ENCODE peak calls at places on chromosomes 1 and 21, in ten cellular contexts. E, L, D, G, T, O, J, P, Z and F are unnamed samples.

GRCh38 chr1:99227498-99227897 is 36.8 kb upstream of the PLPPR4 start:
- DNase-seq in J (no peak), L (no peak), P (no peak), T (no peak), E (no peak), D (no peak), O (no peak), G (no peak), Z (no peak), F (no peak)

GRCh38 chr21:28212056-28212455 is 780.6 kb downstream of the LTN1 start:
- DNase-seq in L (no peak), D (no peak), P (no peak), T (no peak), E (no peak), J (no peak), G (no peak), Z (no peak), O (no peak), F (no peak)

GRCh38 chr1:9626201-9626608 is 25.3 kb upstream of the PIK3CD start:
- DNase-seq in Z (no peak), L (peak), G (no peak), J (no peak), T (no peak), E (no peak), D (no peak), O (no peak), P (no peak), F (no peak)

GRCh38 chr1:199089393-199090122 is 450.7 kb downstream of the PTPRC start:
- DNase-seq in E (no peak), J (no peak), L (peak), P (no peak), G (no peak), O (no peak), D (peak), Z (no peak), T (no peak), F (no peak)

GRCh38 chr1:164561007-164561406 is 2.0 kb downstream of the PBX1 start:
- DNase-seq in Z (no peak), E (no peak), G (no peak), D (no peak), J (no peak), T (no peak), O (no peak), L (no peak), P (no peak), F (no peak)

GRCh38 chr1:159828916-159829634 is 2.4 kb downstream of the SLAMF8 start:
- DNase-seq in T (no peak), E (peak), L (peak), Z (peak), G (peak), O (no peak), J (no peak), P (peak), D (no peak), F (peak)

GRCh38 chr1:222424826-222425225 is 123.1 kb downstream of the HHIPL2 start:
- DNase-seq in Z (no peak), P (no peak), D (no peak), J (no peak), G (no peak), O (no peak), L (no peak), T (no peak), E (no peak), F (no peak)

GRCh38 chr1:98660941-98661543 is 479 bp upstream of the SNX7 start:
- DNase-seq in E (peak), L (no peak), D (no peak), O (no peak), T (no peak), J (no peak), G (no peak), Z (no peak), P (no peak), F (no peak)

GRCh38 chr1:228515200-228515834 is 28.1 kb downstream of the RNF187 start:
- DNase-seq in Z (peak), O (peak), J (peak), L (peak), D (peak), T (no peak), P (no peak), G (no peak), E (peak), F (no peak)

GRCh38 chr1:15412843-15413242 is 3.2 kb downstream of the EFHD2 start:
- DNase-seq in T (no peak), Z (no peak), G (no peak), D (no peak), O (no peak), P (no peak), J (no peak), L (no peak), E (no peak), F (no peak)

GRCh38 chr1:5733596-5733995 is 258.6 kb downstream of the NPHP4 start:
- DNase-seq in J (no peak), L (no peak), G (peak), T (no peak), E (no peak), P (no peak), O (no peak), Z (no peak), D (no peak), F (no peak)

GRCh38 chr1:2194319-2194897 is at the start of gene FAAP20:
- DNase-seq in E (peak), J (no peak), G (no peak), T (no peak), O (no peak), P (no peak), D (no peak), L (peak), Z (peak), F (no peak)

GRCh38 chr1:51534447-51534846 is 15.4 kb upstream of the EPS15 start:
- DNase-seq in J (no peak), G (no peak), Z (no peak), O (no peak), P (no peak), D (no peak), T (no peak), E (no peak), L (no peak), F (no peak)

GRCh38 chr1:41357451-41358151 is 3.6 kb upstream of the FOXO6 start:
- DNase-seq in L (no peak), J (no peak), O (no peak), P (no peak), T (no peak), Z (no peak), E (peak), G (no peak), D (no peak), F (no peak)

GRCh38 chr1:40782371-40782956 is 1.1 kb upstream of the KCNQ4 start:
- DNase-seq in J (no peak), G (no peak), D (no peak), O (no peak), E (no peak), Z (no peak), T (no peak), L (peak), P (peak), F (no peak)

GRCh38 chr1:67748630-67749029 is 63.6 kb downstream of the GADD45A start:
- DNase-seq in E (peak), L (no peak), P (no peak), O (peak), G (no peak), J (no peak), T (no peak), D (no peak), Z (no peak), F (no peak)

GRCh38 chr1:192588546-192588945 is 13.0 kb downstream of the RGS1 start:
- DNase-seq in O (no peak), D (no peak), T (no peak), Z (no peak), L (no peak), P (no peak), G (no peak), J (peak), E (peak), F (no peak)

GRCh38 chr1:157438236-157439012 is 113.9 kb downstream of the FCRL5 start:
- DNase-seq in P (no peak), D (no peak), L (no peak), G (no peak), O (no peak), Z (no peak), J (no peak), E (peak), T (no peak), F (no peak)

GRCh38 chr21:17463441-17463840 is 49.4 kb upstream of the CXADR start:
- DNase-seq in L (no peak), Z (no peak), T (no peak), G (no peak), P (no peak), D (no peak), O (peak), J (peak), E (peak), F (no peak)

GRCh38 chr1:8040586-8040985 is 14.5 kb upstream of the ERRFI1 start:
- DNase-seq in D (no peak), P (peak), T (peak), O (peak), J (peak), E (peak), L (no peak), G (peak), Z (no peak), F (peak)

GRCh38 chr1:71080178-71080781 is 555 bp downstream of the ZRANB2 start:
- DNase-seq in G (no peak), L (no peak), J (no peak), T (no peak), E (peak), Z (no peak), P (no peak), D (no peak), O (no peak), F (no peak)

GRCh38 chr1:226279498-226279897 is 29.5 kb downstream of the LIN9 start:
- DNase-seq in E (no peak), J (no peak), Z (no peak), P (no peak), D (no peak), T (no peak), G (no peak), O (no peak), L (no peak), F (no peak)

GRCh38 chr1:145425436-145426029 is at the start of gene NBPF20:
- DNase-seq in G (peak), E (peak), Z (peak), O (no peak), J (no peak), P (peak), D (peak), T (peak), L (peak), F (peak)

GRCh38 chr1:228343211-228343661 is 63.4 kb downstream of the TRIM11 start:
- DNase-seq in L (no peak), T (no peak), D (no peak), E (no peak), Z (no peak), J (no peak), G (peak), P (peak), O (no peak), F (no peak)

GRCh38 chr21:22224261-22224660 is 1226.1 kb downstream of the NCAM2 start:
- DNase-seq in D (no peak), O (no peak), T (no peak), L (no peak), P (no peak), Z (no peak), J (no peak), G (no peak), E (no peak), F (no peak)

GRCh38 chr1:94411217-94411616 is 7.0 kb upstream of the ABCD3 start:
- DNase-seq in T (no peak), D (no peak), G (no peak), E (no peak), P (no peak), O (no peak), J (no peak), Z (no peak), L (no peak), F (no peak)

GRCh38 chr1:245862812-245863540 is 644.1 kb downstream of the SMYD3 start:
- DNase-seq in E (no peak), P (no peak), L (no peak), J (no peak), G (no peak), T (no peak), D (no peak), Z (no peak), O (no peak), F (no peak)

GRCh38 chr21:40465382-40465781 is 381.6 kb downstream of the DSCAM start:
- DNase-seq in P (no peak), O (no peak), E (no peak), Z (no peak), D (no peak), G (no peak), L (no peak), T (no peak), J (no peak), F (no peak)

GRCh38 chr1:206489980-206490534 is 17.3 kb upstream of the RASSF5 start:
- DNase-seq in L (peak), Z (peak), D (peak), G (peak), T (no peak), P (peak), E (peak), J (no peak), O (peak), F (peak)

GRCh38 chr1:45765999-45766792 is 15.7 kb upstream of the IPP start:
- DNase-seq in E (no peak), J (no peak), Z (no peak), D (no peak), P (no peak), G (no peak), O (no peak), T (no peak), L (no peak), F (no peak)

GRCh38 chr1:167746013-167746672 is 24.4 kb downstream of the MPZL1 start:
- DNase-seq in Z (no peak), G (no peak), D (no peak), E (no peak), L (no peak), O (no peak), T (no peak), P (no peak), J (no peak), F (no peak)

GRCh38 chr1:235820059-235820458 is 46.6 kb downstream of the LYST start:
- DNase-seq in T (no peak), Z (no peak), E (no peak), J (no peak), P (no peak), L (no peak), D (no peak), G (no peak), O (no peak), F (no peak)

GRCh38 chr1:36523230-36523495 is 40.5 kb upstream of the CSF3R start:
- DNase-seq in L (no peak), D (no peak), P (no peak), J (no peak), Z (no peak), T (no peak), O (no peak), G (no peak), E (no peak), F (no peak)

GRCh38 chr21:45454924-45455315 is 50.0 kb downstream of the COL18A1 start:
- DNase-seq in D (peak), J (no peak), G (peak), T (no peak), L (no peak), P (peak), Z (no peak), O (no peak), E (peak), F (no peak)

GRCh38 chr1:24957808-24958752 is 28.0 kb upstream of the RUNX3 start:
- DNase-seq in D (peak), L (no peak), P (no peak), E (no peak), O (no peak), J (no peak), Z (no peak), T (no peak), G (no peak), F (no peak)

GRCh38 chr1:177425241-177425640 is 254.5 kb downstream of the BRINP2 start:
- DNase-seq in P (no peak), G (no peak), D (no peak), L (no peak), J (no peak), O (no peak), E (no peak), Z (no peak), T (no peak), F (no peak)

GRCh38 chr1:177429234-177429633 is 258.5 kb downstream of the BRINP2 start:
- DNase-seq in E (no peak), T (no peak), J (no peak), O (no peak), G (no peak), P (no peak), Z (no peak), D (no peak), L (no peak), F (no peak)

GRCh38 chr1:177432897-177433296 is 262.1 kb downstream of the BRINP2 start:
- DNase-seq in T (no peak), L (no peak), D (no peak), O (no peak), G (no peak), P (no peak), J (no peak), E (no peak), Z (no peak), F (no peak)

GRCh38 chr1:177426533-177426932 is 255.8 kb downstream of the BRINP2 start:
- DNase-seq in Z (no peak), T (no peak), D (no peak), P (no peak), G (no peak), E (no peak), O (no peak), J (no peak), L (no peak), F (no peak)

DNA sequence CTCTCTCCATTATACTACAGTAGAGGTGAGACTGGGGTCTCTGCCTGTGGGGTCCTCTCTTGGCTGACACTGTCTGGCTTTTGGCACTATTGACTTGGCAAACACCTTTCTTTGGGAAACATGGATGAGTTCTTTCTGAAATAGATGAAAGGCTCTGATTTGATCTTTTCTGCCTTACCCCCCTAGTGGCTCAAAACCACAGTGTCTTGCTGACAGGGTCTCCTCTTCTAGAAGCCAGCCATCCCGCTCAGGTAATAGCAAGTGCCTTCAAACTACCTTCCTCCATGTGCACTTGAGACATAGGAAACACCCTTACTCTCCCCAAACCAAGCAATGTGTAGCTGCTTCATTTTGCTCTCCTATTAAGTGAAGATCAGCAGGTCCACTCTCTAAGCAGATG is 260.4 kb downstream of the BRINP2 start:
- DNase-seq in D (no peak), O (no peak), T (no peak), Z (no peak), E (no peak), P (no peak), J (no peak), G (no peak), L (no peak), F (no peak)
- TF ChIP-seq CTCF in D (no peak), O (no peak), T (no peak), Z (no peak), E (no peak), P (no peak), J (no peak), G (no peak), L (no peak), F (no peak)

DNA sequence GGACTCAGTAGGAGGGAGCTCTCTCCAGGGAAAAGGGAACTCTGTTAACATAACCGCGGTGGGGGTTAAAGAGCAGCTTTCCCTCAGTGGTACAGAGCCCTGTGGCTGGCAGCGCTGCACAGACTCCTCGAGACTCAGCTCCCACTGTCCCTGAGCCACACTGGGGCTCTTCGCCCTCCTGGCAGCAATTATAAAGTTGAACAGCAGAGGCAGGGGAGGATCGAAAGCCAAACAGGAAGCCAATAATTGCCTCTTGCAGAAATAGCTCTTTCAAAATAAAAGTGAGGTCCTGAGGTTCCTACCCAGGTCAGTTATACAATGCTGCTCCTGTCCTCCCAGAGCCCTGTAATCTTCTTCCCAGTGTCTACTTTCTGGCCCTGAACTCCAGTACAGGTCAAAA is 77.0 kb downstream of the FAM78B start:
- DNase-seq in Z (no peak), L (peak), O (no peak), D (no peak), E (no peak), G (no peak), T (no peak), P (no peak), J (no peak), F (no peak)
- TF ChIP-seq CTCF in Z (no peak), L (no peak), O (no peak), D (no peak), E (no peak), G (no peak), T (no peak), P (no peak), J (no peak), F (no peak)

DNA sequence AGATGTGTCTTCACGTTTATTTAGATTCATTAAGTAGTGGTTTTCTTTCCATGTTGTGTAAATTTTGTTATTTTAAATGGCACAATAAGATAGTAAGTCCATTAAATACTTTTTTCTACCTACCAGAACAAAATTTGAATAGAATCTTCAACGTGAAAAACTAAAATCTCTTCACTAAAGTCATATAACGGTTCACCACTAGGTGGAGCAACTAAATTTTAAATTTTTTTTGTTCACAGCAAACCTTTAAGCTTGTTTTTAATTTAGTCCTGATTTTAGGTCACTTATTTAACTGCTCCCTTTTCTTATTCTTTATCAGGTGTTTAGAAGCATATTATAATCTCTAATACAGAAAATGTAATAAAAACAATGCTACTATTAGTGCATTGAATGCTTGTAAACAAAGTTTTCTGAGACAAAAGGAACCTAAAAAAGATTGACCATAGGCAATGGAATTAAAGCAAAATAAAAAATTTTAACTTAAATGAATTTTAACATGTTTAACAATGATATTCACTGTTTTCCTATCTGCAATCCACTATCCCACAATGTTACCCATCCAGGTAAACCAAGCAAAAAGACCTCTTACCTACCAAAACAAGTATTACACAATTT is 28.3 kb upstream of the PKN2 start:
- DNase-seq in L (peak), P (no peak), G (no peak), E (peak), T (no peak), J (no peak), O (no peak), D (no peak), Z (no peak), F (no peak)
- TF ChIP-seq CTCF in L (peak), P (peak), G (peak), E (peak), T (peak), J (peak), O (peak), D (peak), Z (peak), F (peak)

GRCh38 chr1:190663962-190664361 is 186.3 kb upstream of the BRINP3 start:
- DNase-seq in T (no peak), Z (no peak), L (no peak), D (no peak), E (no peak), G (no peak), O (no peak), J (no peak), P (no peak), F (no peak)

GRCh38 chr1:190665045-190665444 is 187.4 kb upstream of the BRINP3 start:
- DNase-seq in E (no peak), J (no peak), L (no peak), Z (no peak), P (no peak), D (no peak), G (no peak), O (no peak), T (no peak), F (no peak)

GRCh38 chr1:190667914-190668313 is 190.2 kb upstream of the BRINP3 start:
- DNase-seq in E (no peak), D (no peak), O (no peak), Z (no peak), L (no peak), J (no peak), G (no peak), T (no peak), P (no peak), F (no peak)
- TF ChIP-seq CTCF in E (no peak), D (no peak), O (no peak), Z (no peak), L (no peak), J (no peak), G (no peak), T (no peak), P (no peak), F (no peak)

DNA sequence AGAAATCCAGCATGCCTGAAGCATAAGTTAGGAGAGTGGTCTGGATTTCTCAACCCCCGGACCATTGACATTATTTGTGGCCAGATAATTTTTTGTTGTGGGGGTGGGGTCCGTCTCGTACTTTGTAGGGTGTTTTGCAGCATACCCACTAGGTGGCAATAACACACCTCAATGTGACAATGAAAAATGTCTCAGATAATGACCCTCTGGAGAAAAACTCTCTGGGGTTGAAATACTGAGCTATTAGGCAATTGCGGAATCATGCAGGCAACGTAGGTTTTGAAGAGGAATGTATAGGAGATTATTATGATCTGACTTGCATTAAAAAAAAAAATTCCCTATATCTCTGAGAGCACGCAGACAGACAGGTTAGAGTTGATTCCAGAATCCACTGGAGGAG is 25.3 kb upstream of the RRP15 start:
- DNase-seq in Z (no peak), J (no peak), E (no peak), G (no peak), O (no peak), T (no peak), D (no peak), P (no peak), L (no peak), F (no peak)
- TF ChIP-seq CTCF in Z (peak), J (no peak), E (peak), G (no peak), O (no peak), T (no peak), D (no peak), P (no peak), L (peak), F (no peak)